ENCODE peak calls at places on chromosome X, in ten cellular contexts. K is stimulated activated naive B cell treated with anti-CD40 and anti-IgM and Interleukin-4, amounts not matched to agents 10 μg/mL and 1 μg/mL and 100 μg/mL, for 72 hours; R is naive B cell; F is neural crest cell; W is heart right ventricle; E is activated T-cell treated with anti-CD3 and anti-CD28 coated beads for 24 hours; D is activated CD4-positive, alpha-beta memory T cell treated with anti-CD3 and anti-CD28 coated beads, Interleukin-2, amount 10 ng/mL, durations not matched to agents 7 days and 5 days; X is Ammon's horn; G is NCI-H2227 treated with DMSO at 0.1 percent for 48 hours; U is NCI-H1105. V is an unnamed sample.

GRCh38 chrX:84712621-84713020 is 210.4 kb upstream of the HDX start:
- DNase-seq in D (no peak), R (no peak), G (no peak), X (no peak), K (no peak), E (no peak), U (no peak), F (no peak), W (no peak), V (no peak)

GRCh38 chrX:12241026-12241425 is 102.8 kb downstream of the FRMPD4 start:
- DNase-seq in W (no peak), E (no peak), U (no peak), X (no peak), F (no peak), K (no peak), R (no peak), G (no peak), D (no peak), V (no peak)

GRCh38 chrX:155819966-155820491 is 61.1 kb upstream of the VAMP7 start:
- DNase-seq in K (peak; percentile 14), X (peak; percentile 65), D (peak; percentile 50), U (peak; percentile 91), G (peak; percentile 50), W (no peak), E (peak; percentile 4), R (peak; percentile 31), F (peak; percentile 40), V (peak; percentile 65)

GRCh38 chrX:77910108-77910840 is at the start of gene ATP7A:
- DNase-seq in K (peak; percentile 86), X (peak; percentile 83), U (peak; percentile 74), R (peak; percentile 89), E (peak; percentile 84), D (peak; percentile 92), F (peak; percentile 66), G (peak; percentile 91), W (peak; percentile 86), V (peak; percentile 87)

GRCh38 chrX:12421918-12422317 is 283.6 kb downstream of the FRMPD4 start:
- DNase-seq in W (no peak), K (no peak), R (no peak), F (no peak), D (no peak), U (no peak), X (no peak), E (no peak), G (no peak), V (no peak)

GRCh38 chrX:139869796-139870195 is 63.1 kb downstream of the ATP11C start:
- DNase-seq in D (no peak), X (no peak), W (no peak), G (no peak), K (no peak), U (no peak), E (no peak), R (no peak), F (no peak), V (no peak)

GRCh38 chrX:40086569-40087335 is 11.0 kb downstream of the BCOR start:
- DNase-seq in R (no peak), U (no peak), E (no peak), D (no peak), G (no peak), F (no peak), X (peak; percentile 89), W (no peak), K (no peak), V (peak; percentile 6)

GRCh38 chrX:44344194-44344593 is 722 bp upstream of the EFHC2 start:
- DNase-seq in E (peak; percentile 9), G (no peak), W (peak; percentile 14), X (no peak), R (peak; percentile 47), D (peak; percentile 75), F (no peak), U (no peak), K (no peak), V (no peak)

GRCh38 chrX:49892552-49892951 is 13.3 kb downstream of the USP27X start:
- DNase-seq in W (no peak), F (no peak), R (no peak), G (no peak), U (no peak), D (no peak), K (no peak), X (no peak), E (no peak), V (no peak)

GRCh38 chrX:76434103-76434741 is 6.7 kb downstream of the MAGEE1 start:
- DNase-seq in G (no peak), F (no peak), U (no peak), R (no peak), X (no peak), D (no peak), E (no peak), K (no peak), W (no peak), V (no peak)

GRCh38 chrX:1358793-1359476 is 22.4 kb downstream of the IL3RA start:
- DNase-seq in D (no peak), U (no peak), F (no peak), E (no peak), K (no peak), G (no peak), W (no peak), R (no peak), X (no peak), V (no peak)

GRCh38 chrX:106780664-106781377 is 21.7 kb upstream of the TBC1D8B start:
- DNase-seq in F (no peak), E (no peak), U (no peak), G (no peak), K (no peak), D (no peak), W (no peak), X (no peak), R (no peak), V (no peak)

GRCh38 chrX:113982766-113983165 is 601.1 kb upstream of the HTR2C start:
- DNase-seq in X (no peak), D (no peak), G (no peak), R (no peak), F (no peak), W (no peak), E (no peak), K (no peak), U (no peak), V (no peak)

V was measured in NCI-H2107.